ENCODE peak calls at places on chromosomes 11 and 22, in six cellular contexts. One of them, this sample, is unnamed.

GRCh38 chr11:95453616-95454118 is 222.7 kb upstream of the SESN3 start:
- DNase-seq in cardiac muscle cell: peak
- DNase-seq in left lobe of liver: no peak
- DNase-seq in SJSA1: no peak
- DNase-seq in A549: no peak
- DNase-seq in activated naive CD8-positive, alpha-beta T cell treated with anti-CD3 and anti-CD28 coated beads, Interleukin-2, amount 10 ng/mL, durations not matched to agents 7 days and 5 days: no peak
- DNase-seq in this sample: no peak

GRCh38 chr11:105070221-105070789 is 25.2 kb upstream of the CARD16 start:
- DNase-seq in cardiac muscle cell: no peak
- DNase-seq in left lobe of liver: no peak
- DNase-seq in SJSA1: no peak
- DNase-seq in A549: no peak
- DNase-seq in activated naive CD8-positive, alpha-beta T cell treated with anti-CD3 and anti-CD28 coated beads, Interleukin-2, amount 10 ng/mL, durations not matched to agents 7 days and 5 days: no peak
- DNase-seq in this sample: no peak

GRCh38 chr11:15349413-15349812 is 234.7 kb downstream of the INSC start:
- DNase-seq in cardiac muscle cell: no peak
- DNase-seq in left lobe of liver: no peak
- DNase-seq in SJSA1: no peak
- DNase-seq in A549: no peak
- DNase-seq in activated naive CD8-positive, alpha-beta T cell treated with anti-CD3 and anti-CD28 coated beads, Interleukin-2, amount 10 ng/mL, durations not matched to agents 7 days and 5 days: no peak
- DNase-seq in this sample: no peak

GRCh38 chr11:124798991-124799383 is 1.2 kb downstream of the MSANTD2 start:
- DNase-seq in cardiac muscle cell: peak
- DNase-seq in left lobe of liver: no peak
- DNase-seq in SJSA1: no peak
- DNase-seq in A549: peak
- DNase-seq in activated naive CD8-positive, alpha-beta T cell treated with anti-CD3 and anti-CD28 coated beads, Interleukin-2, amount 10 ng/mL, durations not matched to agents 7 days and 5 days: no peak
- DNase-seq in this sample: no peak

GRCh38 chr11:94678236-94678635 is 89.9 kb upstream of the AMOTL1 start:
- DNase-seq in cardiac muscle cell: peak
- DNase-seq in left lobe of liver: no peak
- DNase-seq in SJSA1: no peak
- DNase-seq in A549: no peak
- DNase-seq in activated naive CD8-positive, alpha-beta T cell treated with anti-CD3 and anti-CD28 coated beads, Interleukin-2, amount 10 ng/mL, durations not matched to agents 7 days and 5 days: no peak
- DNase-seq in this sample: no peak

GRCh38 chr11:2586793-2587131 is 113.0 kb downstream of the KCNQ1OT1 start:
- DNase-seq in cardiac muscle cell: no peak
- DNase-seq in left lobe of liver: no peak
- DNase-seq in SJSA1: peak
- DNase-seq in A549: no peak
- DNase-seq in activated naive CD8-positive, alpha-beta T cell treated with anti-CD3 and anti-CD28 coated beads, Interleukin-2, amount 10 ng/mL, durations not matched to agents 7 days and 5 days: peak
- DNase-seq in this sample: no peak

GRCh38 chr11:2540521-2541320 is 95.9 kb downstream of the KCNQ1 start:
- DNase-seq in cardiac muscle cell: no peak
- DNase-seq in left lobe of liver: no peak
- DNase-seq in SJSA1: no peak
- DNase-seq in A549: no peak
- DNase-seq in activated naive CD8-positive, alpha-beta T cell treated with anti-CD3 and anti-CD28 coated beads, Interleukin-2, amount 10 ng/mL, durations not matched to agents 7 days and 5 days: no peak
- DNase-seq in this sample: no peak

GRCh38 chr22:23888615-23889401 is 5.4 kb upstream of the MIF start:
- DNase-seq in cardiac muscle cell: peak
- DNase-seq in left lobe of liver: no peak
- DNase-seq in SJSA1: peak
- DNase-seq in A549: peak
- DNase-seq in activated naive CD8-positive, alpha-beta T cell treated with anti-CD3 and anti-CD28 coated beads, Interleukin-2, amount 10 ng/mL, durations not matched to agents 7 days and 5 days: no peak
- DNase-seq in this sample: no peak

This sample was measured in skeletal muscle cell.